ENCODE peak calls at places on chromosomes 5 and 9, in ten cellular contexts. A is AG04450, H is heart right ventricle, E is NB4, O is astrocyte of the spinal cord, J is mucosa of descending colon, W is psoas muscle, L is cardiac fibroblast, X is AG10803, B is right lobe of liver. P is an unnamed sample.
A peak's percentile ranks its signal among the peaks of the same experiment; 100 is the strongest.

GRCh38 chr5:68239485-68239884 is 23.9 kb downstream of the PIK3R1 start:
- DNase-seq in A (no peak), H (peak; percentile 47), E (peak; percentile 91), O (peak; percentile 84), J (peak; percentile 71), W (peak; percentile 83), L (peak; percentile 84), X (peak; percentile 91), B (peak; percentile 87), P (peak; percentile 90)

GRCh38 chr9:78213696-78214095 is 22.2 kb upstream of the CEP78 start:
- DNase-seq in A (no peak), H (no peak), E (peak; percentile 22), O (peak; percentile 47), J (no peak), W (no peak), L (peak; percentile 37), X (peak; percentile 30), B (no peak), P (peak; percentile 77)

GRCh38 chr5:132780577-132780976 is 3.5 kb upstream of the SEPTIN8 start:
- DNase-seq in A (no peak), H (no peak), E (no peak), O (no peak), J (no peak), W (no peak), L (no peak), X (no peak), B (no peak), P (no peak)

GRCh38 chr9:113593682-113594281 is 130.3 kb downstream of the RGS3 start:
- DNase-seq in A (peak; percentile 91), H (peak; percentile 94), E (peak; percentile 89), O (peak; percentile 99), J (peak; percentile 59), W (peak; percentile 95), L (peak; percentile 99), X (peak; percentile 98), B (peak; percentile 92), P (peak; percentile 98)

GRCh38 chr5:36657563-36657995 is 51.2 kb downstream of the SLC1A3 start:
- DNase-seq in A (peak; percentile 97), H (no peak), E (peak; percentile 99), O (peak; percentile 99), J (peak; percentile 40), W (no peak), L (peak; percentile 99), X (peak; percentile 100), B (no peak), P (peak; percentile 99)

GRCh38 chr5:61817472-61818326 is 485.6 kb downstream of the ZSWIM6 start:
- DNase-seq in A (peak; percentile 11), H (no peak), E (peak; percentile 14), O (peak; percentile 47), J (peak; percentile 66), W (no peak), L (peak; percentile 66), X (peak; percentile 54), B (peak; percentile 51), P (peak; percentile 68)

GRCh38 chr9:89638897-89639296 is 34.1 kb downstream of the GADD45G start:
- DNase-seq in A (no peak), H (no peak), E (no peak), O (no peak), J (no peak), W (no peak), L (no peak), X (no peak), B (no peak), P (no peak)

GRCh38 chr9:2066312-2067273 is 51.4 kb downstream of the SMARCA2 start:
- DNase-seq in A (no peak), H (no peak), E (peak; percentile 32), O (peak; percentile 51), J (no peak), W (no peak), L (peak; percentile 17), X (peak; percentile 77), B (no peak), P (peak; percentile 79)

GRCh38 chr9:132670816-132671371 is 630 bp downstream of the GTF3C4 start:
- DNase-seq in A (no peak), H (no peak), E (peak; percentile 54), O (no peak), J (peak; percentile 13), W (peak; percentile 54), L (peak; percentile 26), X (peak; percentile 20), B (no peak), P (peak; percentile 26)

GRCh38 chr9:118931941-118932340 is 437.3 kb downstream of the BRINP1 start:
- DNase-seq in A (no peak), H (no peak), E (no peak), O (no peak), J (no peak), W (no peak), L (no peak), X (no peak), B (no peak), P (no peak)

GRCh38 chr5:134504629-134505300 is 20.7 kb upstream of the JADE2 start:
- DNase-seq in A (no peak), H (no peak), E (no peak), O (no peak), J (no peak), W (no peak), L (no peak), X (no peak), B (no peak), P (no peak)

GRCh38 chr5:169164481-169164925 is 136.4 kb downstream of the SLIT3 start:
- DNase-seq in A (no peak), H (peak; percentile 51), E (no peak), O (peak; percentile 66), J (no peak), W (no peak), L (peak; percentile 80), X (peak; percentile 80), B (no peak), P (no peak)

GRCh38 chr5:114419941-114420340 is 58.1 kb downstream of the KCNN2 start:
- DNase-seq in A (peak; percentile 59), H (no peak), E (no peak), O (peak; percentile 38), J (no peak), W (no peak), L (peak; percentile 1), X (peak; percentile 1), B (no peak), P (no peak)

GRCh38 chr9:14523545-14523944 is 169.7 kb downstream of the ZDHHC21 start:
- DNase-seq in A (no peak), H (no peak), E (no peak), O (no peak), J (no peak), W (no peak), L (no peak), X (no peak), B (no peak), P (no peak)

DNA sequence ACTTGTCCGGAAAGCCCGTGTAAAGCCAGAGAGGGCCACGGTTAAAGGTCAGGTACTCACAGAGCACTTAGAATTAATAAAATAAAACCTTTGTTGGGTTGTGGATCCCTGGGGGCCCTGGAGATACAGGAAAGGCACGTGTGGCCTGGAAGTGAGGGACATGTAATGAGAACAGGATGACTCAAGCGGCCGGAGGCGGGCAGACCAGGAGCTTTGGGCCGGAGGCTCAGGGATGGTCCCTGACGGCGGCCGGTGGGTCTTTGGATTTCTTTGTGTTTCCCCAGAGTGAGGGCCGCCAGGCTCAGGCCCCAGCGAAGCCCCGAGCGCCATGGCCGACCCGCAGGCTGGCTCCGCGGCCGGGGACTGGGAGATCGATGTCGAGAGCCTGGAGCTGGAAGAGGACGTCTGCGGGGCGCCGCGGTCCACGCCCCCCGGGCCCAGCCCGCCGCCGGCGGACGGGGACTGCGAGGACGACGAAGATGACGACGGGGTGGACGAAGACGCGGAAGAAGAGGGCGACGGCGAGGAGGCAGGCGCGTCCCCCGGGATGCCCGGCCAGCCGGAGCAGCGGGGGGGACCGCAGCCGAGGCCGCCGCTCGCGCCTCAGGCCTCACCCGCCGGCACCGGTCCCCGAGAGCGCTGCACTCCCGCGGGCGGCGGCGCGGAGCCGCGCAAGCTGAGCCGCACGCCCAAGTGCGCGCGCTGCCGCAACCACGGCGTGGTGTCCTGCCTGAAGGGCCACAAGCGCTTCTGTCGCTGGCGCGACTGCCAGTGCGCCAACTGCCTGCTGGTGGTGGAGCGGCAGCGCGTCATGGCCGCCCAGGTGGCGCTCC is 1.3 kb downstream of the DMRT2 start:
- DNase-seq in A (no peak), H (peak; percentile 42), E (no peak), O (no peak), J (peak; percentile 77), W (peak; percentile 83), L (no peak), X (peak; percentile 16), B (peak; percentile 66), P (no peak)
- H3K4me3 ChIP-seq in A (no peak overlapping the region), H (peak overlapping the region; percentile 44), E (no peak overlapping the region), O (no peak overlapping the region), J (no peak overlapping the region), W (peak overlapping the region; percentile 64), L (no peak overlapping the region), X (peak overlapping the region; percentile 43), B (no peak overlapping the region), P (no peak overlapping the region)

GRCh38 chr5:56814361-56814962 is 887 bp upstream of the MAP3K1 start:
- DNase-seq in A (no peak), H (peak; percentile 33), E (peak; percentile 71), O (peak; percentile 29), J (peak; percentile 38), W (peak; percentile 52), L (no peak), X (no peak), B (peak; percentile 67), P (no peak)
- TF ChIP-seq CTCF in A (no peak), H (no peak), E (no peak), O (no peak), J (no peak), W (no peak), L (no peak), X (no peak), B (no peak), P (no peak)

GRCh38 chr5:172186114-172186695 is 1.8 kb downstream of the STK10 start:
- DNase-seq in A (no peak), H (no peak), E (no peak), O (no peak), J (no peak), W (no peak), L (no peak), X (no peak), B (no peak), P (no peak)
- H3K4me3 ChIP-seq in A (peak overlapping the region; percentile 93), H (peak overlapping the region; percentile 100), E (peak overlapping the region; percentile 97), O (peak overlapping the region; percentile 92), J (no peak overlapping the region), W (peak overlapping the region; percentile 94), L (peak overlapping the region; percentile 96), X (peak overlapping the region; percentile 94), B (no peak overlapping the region), P (peak overlapping the region; percentile 95)

GRCh38 chr9:111038336-111039202 is at the start of gene LPAR1:
- DNase-seq in A (peak; percentile 54), H (peak; percentile 65), E (no peak), O (peak; percentile 78), J (peak; percentile 75), W (peak; percentile 82), L (peak; percentile 62), X (peak; percentile 62), B (peak; percentile 29), P (peak; percentile 66)

GRCh38 chr9:111036068-111036789 is 2.0 kb downstream of the LPAR1 start:
- DNase-seq in A (no peak), H (peak; percentile 61), E (no peak), O (peak; percentile 58), J (peak; percentile 83), W (peak; percentile 75), L (peak; percentile 60), X (peak; percentile 66), B (peak; percentile 38), P (peak; percentile 75)

GRCh38 chr9:111036946-111037743 is 1.1 kb downstream of the LPAR1 start:
- DNase-seq in A (no peak), H (no peak), E (no peak), O (peak; percentile 64), J (peak; percentile 50), W (no peak), L (peak; percentile 53), X (peak; percentile 53), B (no peak), P (peak; percentile 66)

GRCh38 chr9:111039203-111039907 is 1.1 kb upstream of the LPAR1 start:
- DNase-seq in A (no peak), H (no peak), E (no peak), O (no peak), J (peak; percentile 66), W (peak; percentile 49), L (no peak), X (no peak), B (no peak), P (no peak)

GRCh38 chr9:111037744-111038335 is 430 bp downstream of the LPAR1 start:
- DNase-seq in A (no peak), H (peak; percentile 34), E (no peak), O (peak; percentile 35), J (peak; percentile 52), W (peak; percentile 59), L (peak; percentile 44), X (peak; percentile 40), B (peak; percentile 25), P (peak; percentile 53)
- TF ChIP-seq CTCF in A (peak; percentile 15), H (no peak), E (no peak), O (no peak), J (no peak), W (no peak), L (no peak), X (peak; percentile 7), B (no peak), P (no peak)